ENCODE peak calls at places on chromosomes 5 and 9, in five cellular contexts. Y is COR-L47; D is activated naive CD4-positive, alpha-beta T cell; Q is brain microvascular endothelial cell; P is activated T-cell treated with anti-CD3 and anti-CD28 coated beads for 1 hour. M is an unnamed sample.

GRCh38 chr9:6917162-6917561 is 159.4 kb downstream of the KDM4C start:
- DNase-seq in D (no peak), P (no peak), Y (no peak), Q (no peak), M (no peak)

GRCh38 chr9:91896513-91897121 is 53.4 kb downstream of the ROR2 start:
- DNase-seq in Q (no peak), D (no peak), P (no peak), Y (no peak), M (no peak)

GRCh38 chr5:158212915-158213314 is 354.0 kb upstream of the CLINT1 start:
- DNase-seq in P (no peak), Q (no peak), Y (no peak), D (no peak), M (no peak)

GRCh38 chr9:74952281-74953151 is at the start of gene C9orf40:
- DNase-seq in Y (peak; percentile 88), Q (peak; percentile 70), D (peak; percentile 84), P (peak; percentile 90), M (peak; percentile 46)

GRCh38 chr5:115962239-115962564 is at the start of gene LVRN:
- DNase-seq in Q (no peak), D (no peak), Y (no peak), P (no peak), M (no peak)

GRCh38 chr9:136626740-136627642 is 35.7 kb upstream of the EGFL7 start:
- DNase-seq in Y (peak; percentile 76), P (no peak), Q (no peak), D (no peak), M (no peak)

GRCh38 chr9:9919174-9919573 is 693.6 kb downstream of the PTPRD start:
- DNase-seq in Y (no peak), Q (no peak), D (no peak), P (no peak), M (no peak)

GRCh38 chr5:93583799-93584530 is 943 bp downstream of the NR2F1 start:
- DNase-seq in Y (no peak), P (no peak), D (no peak), Q (no peak), M (no peak)

GRCh38 chr9:37239921-37240320 is 119.5 kb downstream of the ZCCHC7 start:
- DNase-seq in D (no peak), Y (no peak), P (no peak), Q (no peak), M (no peak)

GRCh38 chr9:33081128-33081851 is 4.8 kb upstream of the SMU1 start:
- DNase-seq in P (peak; percentile 26), D (no peak), Y (peak; percentile 79), Q (peak; percentile 80), M (peak; percentile 54)

GRCh38 chr5:27124590-27124989 is 86.2 kb upstream of the CDH9 start:
- DNase-seq in Q (peak; percentile 54), Y (no peak), P (no peak), D (no peak), M (no peak)

GRCh38 chr9:91900057-91900816 is 49.8 kb downstream of the ROR2 start:
- DNase-seq in Y (no peak), D (no peak), P (no peak), Q (no peak), M (no peak)

GRCh38 chr5:146409081-146409671 is 38.0 kb upstream of the TCERG1 start:
- DNase-seq in Q (peak; percentile 35), P (no peak), Y (no peak), D (no peak), M (no peak)

GRCh38 chr9:135506327-135507103 is 6.0 kb downstream of the MRPS2 start:
- DNase-seq in Q (no peak), D (no peak), P (no peak), Y (no peak), M (peak; percentile 60)